ENCODE peak calls at places on chromosomes 16 and 17, in four cellular contexts. Q, S, V and R are unnamed samples.

GRCh38 chr17:49822829-49823228 is 25.0 kb downstream of the TAC4 start:
- DNase-seq in V (no peak), S (no peak), Q (no peak), R (no peak)

GRCh38 chr16:15874745-15875314 is 13.6 kb downstream of the CEP20 start:
- DNase-seq in Q (no peak), S (no peak), V (no peak), R (peak)

GRCh38 chr16:17483266-17483864 is 12.6 kb upstream of the XYLT1 start:
- DNase-seq in V (no peak), Q (no peak), S (no peak), R (no peak)

GRCh38 chr16:53207810-53208752 is 153.3 kb downstream of the CHD9 start:
- DNase-seq in S (peak), V (no peak), Q (peak), R (peak)

GRCh38 chr17:67025216-67025792 is 19.1 kb upstream of the CACNG1 start:
- DNase-seq in S (no peak), Q (no peak), V (no peak), R (no peak)

GRCh38 chr17:249236-249993 is 68.0 kb upstream of the DOC2B start:
- DNase-seq in V (no peak), S (no peak), Q (no peak), R (no peak)

GRCh38 chr16:15777533-15778203 is 79.2 kb downstream of the MYH11 start:
- DNase-seq in S (peak), V (no peak), Q (peak), R (peak)

GRCh38 chr17:28916302-28916934 is 13.5 kb upstream of the DHRS13 start:
- DNase-seq in S (peak), Q (peak), V (no peak), R (peak)

GRCh38 chr17:69947027-69947759 is 127.8 kb upstream of the KCNJ16 start:
- DNase-seq in V (no peak), S (no peak), Q (no peak), R (no peak)

GRCh38 chr16:80723091-80723490 is 81.3 kb downstream of the CDYL2 start:
- DNase-seq in V (no peak), Q (no peak), S (no peak), R (no peak)

GRCh38 chr17:48591435-48592077 is 1.5 kb upstream of the HOXB3 start:
- DNase-seq in Q (no peak), S (no peak), V (no peak), R (no peak)

GRCh38 chr16:86065711-86066110 is 166.7 kb downstream of the IRF8 start:
- DNase-seq in V (no peak), S (no peak), Q (no peak), R (no peak)

GRCh38 chr16:11084484-11085024 is 140.2 kb downstream of the CLEC16A start:
- DNase-seq in Q (no peak), V (no peak), S (no peak), R (no peak)

GRCh38 chr17:78709688-78710290 is 72.3 kb downstream of the CYTH1 start:
- DNase-seq in Q (no peak), S (no peak), V (no peak), R (no peak)